ENCODE peak calls at places on chromosomes 3 and 15, in seven cellular contexts. E is neuronal stem cell, V is IMR-90, D is mesendoderm, J is H9, O is trophoblast cell, I is H1. S is an unnamed sample.
A peak's percentile ranks its signal among the peaks of the same experiment; 100 is the strongest.

GRCh38 chr3:129694228-129694627 is 87.8 kb upstream of the PLXND1 start:
- DNase-seq in E (no peak), V (no peak), D (peak; percentile 64), J (no peak), O (peak; percentile 98), I (no peak), S (no peak)

GRCh38 chr3:149618151-149619123 is 39.4 kb downstream of the WWTR1 start:
- DNase-seq in E (no peak), V (no peak), D (peak; percentile 95), J (no peak), O (peak; percentile 88), I (no peak), S (no peak)

GRCh38 chr15:70083423-70083822 is 14.3 kb downstream of the TLE3 start:
- DNase-seq in E (peak; percentile 91), V (no peak), D (peak; percentile 94), J (peak; percentile 70), O (no peak), I (no peak), S (no peak)

GRCh38 chr3:108722724-108723123 is 34.5 kb downstream of the RETNLB start:
- DNase-seq in E (no peak), V (no peak), D (no peak), J (no peak), O (no peak), I (no peak), S (no peak)

GRCh38 chr3:32176989-32177701 is 61.3 kb upstream of the CMTM8 start:
- DNase-seq in E (peak; percentile 60), V (peak; percentile 37), D (peak; percentile 84), J (peak; percentile 70), O (peak; percentile 98), I (peak; percentile 34), S (peak; percentile 64)

GRCh38 chr3:64575211-64575844 is 112.5 kb downstream of the ADAMTS9 start:
- DNase-seq in E (no peak), V (peak; percentile 18), D (peak; percentile 59), J (peak; percentile 55), O (peak; percentile 52), I (no peak), S (peak; percentile 21)

GRCh38 chr3:126459763-126460127 is 15.9 kb downstream of the ZXDC start:
- DNase-seq in E (no peak), V (no peak), D (no peak), J (no peak), O (no peak), I (no peak), S (no peak)

GRCh38 chr15:95770191-95770590 is 560.3 kb upstream of the NR2F2 start:
- DNase-seq in E (no peak), V (peak; percentile 32), D (peak; percentile 65), J (no peak), O (peak; percentile 63), I (no peak), S (no peak)

GRCh38 chr15:66502491-66502890 is 2.2 kb downstream of the RPL4 start:
- DNase-seq in E (no peak), V (no peak), D (no peak), J (no peak), O (no peak), I (no peak), S (no peak)

GRCh38 chr15:39801641-39802309 is 19.1 kb upstream of the FSIP1 start:
- DNase-seq in E (no peak), V (no peak), D (peak; percentile 49), J (peak; percentile 57), O (peak; percentile 62), I (no peak), S (peak; percentile 32)

GRCh38 chr3:65138531-65138930 is 450.7 kb upstream of the ADAMTS9 start:
- DNase-seq in E (no peak), V (no peak), D (peak; percentile 45), J (no peak), O (no peak), I (no peak), S (no peak)

GRCh38 chr15:71743861-71744382 is 66.4 kb upstream of the NR2E3 start:
- DNase-seq in E (peak; percentile 48), V (peak; percentile 69), D (peak; percentile 44), J (no peak), O (peak; percentile 78), I (no peak), S (peak; percentile 85)

GRCh38 chr15:67405208-67406191 is 115.4 kb upstream of the C15orf61 start:
- DNase-seq in E (no peak), V (peak; percentile 79), D (no peak), J (no peak), O (no peak), I (no peak), S (peak; percentile 71)

GRCh38 chr3:151384741-151385174 is at the start of gene P2RY12:
- DNase-seq in E (no peak), V (no peak), D (no peak), J (no peak), O (peak; percentile 14), I (no peak), S (no peak)

GRCh38 chr15:72784233-72784876 is 797 bp upstream of the ADPGK start:
- DNase-seq in E (peak; percentile 72), V (peak; percentile 89), D (peak; percentile 76), J (no peak), O (peak; percentile 77), I (no peak), S (peak; percentile 93)

GRCh38 chr3:172302176-172302575 is 146.1 kb downstream of the GHSR start:
- DNase-seq in E (no peak), V (no peak), D (no peak), J (no peak), O (no peak), I (no peak), S (no peak)

GRCh38 chr3:64123931-64124330 is 100.6 kb upstream of the PSMD6 start:
- DNase-seq in E (no peak), V (no peak), D (no peak), J (no peak), O (no peak), I (no peak), S (no peak)

GRCh38 chr3:110528305-110529121 is 543.1 kb upstream of the NECTIN3 start:
- DNase-seq in E (no peak), V (peak; percentile 8), D (no peak), J (no peak), O (no peak), I (no peak), S (no peak)

GRCh38 chr3:71208273-71209095 is 375.0 kb downstream of the FOXP1 start:
- DNase-seq in E (no peak), V (peak; percentile 33), D (peak; percentile 70), J (no peak), O (peak; percentile 28), I (no peak), S (peak; percentile 85)

GRCh38 chr3:172224560-172225214 is 185.3 kb downstream of the FNDC3B start:
- DNase-seq in E (no peak), V (no peak), D (no peak), J (no peak), O (no peak), I (no peak), S (peak; percentile 46)

GRCh38 chr15:78709263-78709882 is 68.4 kb upstream of the CHRNB4 start:
- DNase-seq in E (peak; percentile 67), V (peak; percentile 7), D (peak; percentile 59), J (peak; percentile 86), O (peak; percentile 73), I (no peak), S (peak; percentile 54)

GRCh38 chr3:128549283-128550112 is 56.5 kb upstream of the GATA2 start:
- DNase-seq in E (no peak), V (peak; percentile 76), D (peak; percentile 37), J (no peak), O (peak; percentile 49), I (no peak), S (peak; percentile 88)

GRCh38 chr3:192130534-192131132 is 596.7 kb downstream of the FGF12 start:
- DNase-seq in E (peak; percentile 3), V (peak; percentile 2), D (peak; percentile 58), J (peak; percentile 50), O (peak; percentile 75), I (peak; percentile 5), S (peak; percentile 52)

GRCh38 chr3:43905157-43905556 is 214.4 kb downstream of the ABHD5 start:
- DNase-seq in E (no peak), V (no peak), D (no peak), J (no peak), O (no peak), I (no peak), S (no peak)

DNA sequence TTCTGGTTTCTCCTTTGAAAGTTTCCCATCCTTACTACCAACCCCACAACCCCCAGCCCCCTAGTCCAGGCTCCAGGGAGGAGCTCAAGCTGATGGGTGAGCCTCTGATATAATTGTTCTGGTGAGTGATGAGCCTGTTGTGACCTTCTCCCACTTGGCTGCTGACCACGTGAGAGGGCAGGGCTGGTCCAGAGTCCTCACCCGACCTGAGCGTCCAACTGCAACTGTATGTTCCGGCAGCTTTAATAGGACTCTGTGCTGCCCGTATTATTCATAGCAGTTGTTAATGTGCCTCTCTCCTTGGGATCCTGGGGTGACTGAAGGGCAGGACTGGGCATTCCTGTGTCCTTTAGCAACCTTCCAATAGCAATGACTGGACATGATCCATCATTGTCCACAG is 56.2 kb downstream of the B3GNT5 start:
- DNase-seq in E (no peak), V (no peak), D (no peak), J (no peak), O (no peak), I (no peak), S (no peak)
- H2BK120ac ChIP-seq in E (no peak overlapping the region), V (no peak overlapping the region), D (no peak overlapping the region), J (no peak overlapping the region), O (no peak overlapping the region), I (no peak overlapping the region), S (no peak overlapping the region)

DNA sequence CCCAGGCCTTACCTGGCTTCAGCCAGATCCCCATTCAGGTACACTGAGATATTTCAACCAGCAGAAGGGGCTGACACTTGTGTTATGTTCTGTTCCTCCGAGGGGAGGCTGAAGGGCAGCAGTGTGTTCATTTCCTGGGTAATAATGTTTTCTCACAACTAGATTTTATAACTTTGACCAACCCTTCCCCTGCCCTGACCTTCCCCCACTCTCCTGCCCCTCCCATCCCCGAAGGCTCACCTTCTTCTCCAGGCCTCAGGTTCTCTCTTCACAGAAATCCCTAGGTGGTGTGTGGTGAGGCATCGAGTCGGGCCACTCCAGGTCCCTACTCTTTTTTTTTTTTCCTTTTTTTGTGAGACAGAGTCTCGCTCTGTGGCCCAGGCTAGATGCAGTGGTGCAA is 34.6 kb downstream of the EPHB3 start:
- DNase-seq in E (no peak), V (no peak), D (no peak), J (no peak), O (no peak), I (no peak), S (no peak)
- H2BK120ac ChIP-seq in E (no peak overlapping the region), V (no peak overlapping the region), D (no peak overlapping the region), J (no peak overlapping the region), O (no peak overlapping the region), I (no peak overlapping the region), S (no peak overlapping the region)

GRCh38 chr3:155658006-155658405 is 86.9 kb downstream of the PLCH1 start:
- DNase-seq in E (no peak), V (no peak), D (no peak), J (no peak), O (no peak), I (no peak), S (no peak)
- H2BK120ac ChIP-seq in E (no peak overlapping the region), V (no peak overlapping the region), D (no peak overlapping the region), J (no peak overlapping the region), O (no peak overlapping the region), I (no peak overlapping the region), S (no peak overlapping the region)

DNA sequence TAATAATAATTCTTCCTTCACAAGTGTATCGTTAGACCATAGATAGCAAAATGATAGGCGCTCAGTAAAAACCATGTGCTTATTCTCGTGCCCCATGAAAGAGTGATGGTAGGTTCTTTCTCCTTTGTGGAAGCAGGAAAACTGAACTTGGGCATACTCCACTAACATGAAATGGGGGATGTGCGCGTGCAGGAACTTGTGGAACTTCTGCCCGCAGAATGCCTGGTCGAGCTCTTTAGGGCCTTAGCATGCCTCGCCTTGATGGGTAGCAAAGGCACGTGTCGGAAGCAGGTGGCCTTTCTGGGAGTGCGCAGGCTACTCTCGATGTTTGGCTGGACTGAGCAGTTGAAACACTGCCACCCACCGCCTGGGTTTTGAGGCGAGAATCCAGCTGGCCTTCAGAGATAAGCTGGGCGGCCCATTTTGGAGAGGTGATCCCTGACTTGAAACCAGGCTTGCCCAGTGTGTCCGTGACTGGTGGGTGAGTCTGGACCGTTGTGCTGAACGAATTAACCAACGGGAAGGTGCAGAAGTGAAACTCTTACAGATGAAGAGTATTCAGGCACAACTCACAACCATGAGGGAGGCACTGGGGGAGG is 821 bp downstream of the PCCB start:
- DNase-seq in E (peak; percentile 14), V (peak; percentile 47), D (peak; percentile 20), J (peak; percentile 42), O (peak; percentile 74), I (peak; percentile 10), S (peak; percentile 34)
- H2BK120ac ChIP-seq in E (no peak overlapping the region), V (no peak overlapping the region), D (no peak overlapping the region), J (no peak overlapping the region), O (no peak overlapping the region), I (peak overlapping the region; percentile 56), S (no peak overlapping the region)